ENCODE peak calls at places on chromosomes 12 and 14, in six cellular contexts. Y is neuronal stem cell, Z is mesendoderm, I is mesenchymal stem cell, R is H1, E is trophoblast cell. H is an unnamed sample.

GRCh38 chr14:100526057-100526456 is 61.2 kb downstream of the BEGAIN start:
- DNase-seq in Y (no peak), Z (no peak), I (no peak), R (no peak), E (no peak), H (no peak)

GRCh38 chr14:59037086-59037485 is 151.4 kb upstream of the DAAM1 start:
- DNase-seq in Y (no peak), Z (no peak), I (no peak), R (no peak), E (peak), H (no peak)

GRCh38 chr14:72643317-72643801 is 250.5 kb downstream of the DPF3 start:
- DNase-seq in Y (no peak), Z (peak), I (peak), R (no peak), E (peak), H (peak)

GRCh38 chr14:38310420-38310995 is 54.6 kb upstream of the CLEC14A start:
- DNase-seq in Y (no peak), Z (no peak), I (no peak), R (no peak), E (no peak), H (no peak)

GRCh38 chr12:25906651-25907340 is 51.7 kb upstream of the RASSF8 start:
- DNase-seq in Y (no peak), Z (no peak), I (no peak), R (no peak), E (peak), H (no peak)

GRCh38 chr12:71440393-71441349 is 1.1 kb downstream of the LGR5 start:
- DNase-seq in Y (no peak), Z (peak), I (peak), R (peak), E (peak), H (no peak)

GRCh38 chr14:90295870-90296516 is 35.7 kb downstream of the NRDE2 start:
- DNase-seq in Y (no peak), Z (no peak), I (peak), R (no peak), E (no peak), H (peak)

GRCh38 chr12:111121840-111122239 is 201.5 kb upstream of the MYL2 start:
- DNase-seq in Y (no peak), Z (peak), I (no peak), R (no peak), E (no peak), H (no peak)

GRCh38 chr12:113961921-113962710 is 4.0 kb downstream of the RBM19 start:
- DNase-seq in Y (no peak), Z (no peak), I (peak), R (no peak), E (peak), H (peak)

GRCh38 chr12:116376354-116377193 is 99.1 kb upstream of the MED13L start:
- DNase-seq in Y (no peak), Z (peak), I (peak), R (no peak), E (peak), H (peak)

GRCh38 chr12:105933671-105934665 is 204.8 kb downstream of the NUAK1 start:
- DNase-seq in Y (no peak), Z (no peak), I (peak), R (no peak), E (peak), H (peak)

GRCh38 chr14:90839889-90840266 is 23.6 kb upstream of the TTC7B start:
- DNase-seq in Y (no peak), Z (no peak), I (no peak), R (peak), E (no peak), H (no peak)

GRCh38 chr14:63438065-63438757 is 105.0 kb downstream of the PPP2R5E start:
- DNase-seq in Y (no peak), Z (peak), I (peak), R (no peak), E (peak), H (peak)

GRCh38 chr14:48943913-48944312 is 642.3 kb downstream of the RPS29 start:
- DNase-seq in Y (no peak), Z (no peak), I (no peak), R (no peak), E (no peak), H (no peak)

GRCh38 chr12:122955151-122955550 is 11.1 kb downstream of the ABCB9 start:
- DNase-seq in Y (no peak), Z (no peak), I (no peak), R (no peak), E (no peak), H (no peak)

GRCh38 chr12:91974541-91974940 is 171.1 kb downstream of the BTG1 start:
- DNase-seq in Y (no peak), Z (no peak), I (no peak), R (no peak), E (peak), H (peak)

GRCh38 chr14:29821665-29822429 is 105.8 kb downstream of the PRKD1 start:
- DNase-seq in Y (no peak), Z (no peak), I (peak), R (no peak), E (no peak), H (no peak)

GRCh38 chr12:31122481-31122880 is 48.8 kb downstream of the DDX11 start:
- DNase-seq in Y (no peak), Z (no peak), I (no peak), R (no peak), E (no peak), H (no peak)

GRCh38 chr14:76205708-76206107 is 54.0 kb downstream of the GPATCH2L start:
- DNase-seq in Y (no peak), Z (no peak), I (no peak), R (no peak), E (no peak), H (no peak)

GRCh38 chr12:62481843-62482540 is 15.4 kb downstream of the MON2 start:
- DNase-seq in Y (no peak), Z (no peak), I (no peak), R (no peak), E (no peak), H (no peak)

GRCh38 chr14:58752782-58753181 is 115.0 kb downstream of the DACT1 start:
- DNase-seq in Y (no peak), Z (no peak), I (no peak), R (no peak), E (peak), H (no peak)

GRCh38 chr12:125181107-125181506 is 115.9 kb downstream of the AACS start:
- DNase-seq in Y (no peak), Z (no peak), I (no peak), R (no peak), E (no peak), H (no peak)

GRCh38 chr14:87873741-87874140 is 119.2 kb downstream of the GALC start:
- DNase-seq in Y (no peak), Z (no peak), I (no peak), R (no peak), E (no peak), H (no peak)

GRCh38 chr14:67602071-67602470 is 2.0 kb upstream of the PIGH start:
- DNase-seq in Y (no peak), Z (peak), I (no peak), R (no peak), E (no peak), H (no peak)

GRCh38 chr14:20302042-20302761 is 3.5 kb downstream of the TTC5 start:
- DNase-seq in Y (no peak), Z (peak), I (peak), R (no peak), E (no peak), H (peak)

GRCh38 chr14:23058654-23059504 is 1.6 kb upstream of the CDH24 start:
- DNase-seq in Y (no peak), Z (no peak), I (no peak), R (no peak), E (no peak), H (no peak)

GRCh38 chr14:88204221-88204620 is 118.8 kb downstream of the KCNK10 start:
- DNase-seq in Y (no peak), Z (peak), I (no peak), R (no peak), E (no peak), H (no peak)

GRCh38 chr14:49950275-49951250 is 57.7 kb downstream of the ARF6 start:
- DNase-seq in Y (no peak), Z (no peak), I (no peak), R (no peak), E (no peak), H (no peak)

GRCh38 chr14:100402631-100403030 is 79.5 kb downstream of the SLC25A47 start:
- DNase-seq in Y (no peak), Z (no peak), I (no peak), R (no peak), E (no peak), H (no peak)

GRCh38 chr12:97464241-97465011 is 1.8 kb downstream of the RMST start:
- DNase-seq in Y (peak), Z (peak), I (no peak), R (peak), E (no peak), H (no peak)

GRCh38 chr12:96171905-96172304 is 22.3 kb upstream of the ELK3 start:
- DNase-seq in Y (no peak), Z (no peak), I (no peak), R (no peak), E (no peak), H (no peak)

GRCh38 chr12:19848426-19848825 is 409.1 kb downstream of the AEBP2 start:
- DNase-seq in Y (no peak), Z (no peak), I (peak), R (no peak), E (no peak), H (no peak)

GRCh38 chr12:127284870-127285431 is 982.0 kb upstream of the TMEM132C start:
- DNase-seq in Y (no peak), Z (no peak), I (peak), R (no peak), E (no peak), H (peak)

GRCh38 chr14:79809849-79810612 is 401.3 kb downstream of the DIO2 start:
- DNase-seq in Y (peak), Z (peak), I (peak), R (no peak), E (peak), H (peak)

GRCh38 chr12:6768385-6769002 is 2.3 kb downstream of the PTMS start:
- DNase-seq in Y (no peak), Z (no peak), I (peak), R (no peak), E (no peak), H (peak)

GRCh38 chr12:115023279-115023678 is 339.3 kb upstream of the TBX3 start:
- DNase-seq in Y (no peak), Z (no peak), I (no peak), R (no peak), E (no peak), H (peak)

GRCh38 chr12:33427071-33427470 is 12.5 kb downstream of the SYT10 start:
- DNase-seq in Y (no peak), Z (peak), I (no peak), R (no peak), E (peak), H (no peak)

GRCh38 chr12:34396861-34397590 is 374.7 kb downstream of the ALG10 start:
- DNase-seq in Y (no peak), Z (no peak), I (no peak), R (peak), E (no peak), H (no peak)

DNA sequence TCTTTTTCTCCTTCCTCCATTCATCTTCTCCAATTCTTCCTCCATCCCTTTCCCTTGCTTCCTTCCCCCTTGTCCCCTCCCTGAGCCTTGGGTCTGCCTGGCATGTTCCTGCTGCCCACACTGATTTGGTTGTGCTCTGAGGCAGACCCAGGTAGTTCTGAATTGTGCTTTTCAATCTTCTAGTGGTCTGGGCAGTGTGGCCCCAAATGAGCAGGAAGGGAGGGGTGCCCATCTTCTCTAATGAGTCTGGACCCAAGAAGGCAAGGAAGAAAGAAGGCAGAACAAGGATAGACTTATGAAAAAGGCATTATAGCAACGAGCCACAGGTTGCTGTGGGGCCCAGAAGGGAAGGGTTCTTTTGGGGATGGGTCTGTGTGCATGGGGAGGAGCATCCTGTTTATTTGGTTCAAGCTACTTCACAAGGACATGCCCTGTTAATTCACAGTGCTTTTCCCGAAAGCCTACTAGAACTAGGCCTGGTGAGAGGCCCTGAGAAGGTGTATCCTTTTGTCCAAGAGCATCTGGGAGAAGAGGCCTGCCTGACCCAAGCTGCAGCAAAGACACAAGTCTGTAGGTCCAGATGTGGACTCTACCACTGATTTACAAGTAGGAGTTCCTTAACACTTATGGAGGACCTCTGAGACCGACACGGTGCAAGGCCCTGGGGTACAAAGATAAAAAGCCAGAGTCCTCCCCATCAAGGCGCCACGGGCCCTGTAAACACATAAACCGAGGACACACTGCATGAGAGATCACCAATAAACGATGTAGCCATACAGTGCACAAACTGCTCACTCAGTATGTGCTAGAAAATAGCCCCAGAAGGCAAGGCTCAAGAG is 1.2 kb upstream of the SUSD6 start:
- DNase-seq in Y (no peak), Z (no peak), I (no peak), R (no peak), E (no peak), H (no peak)
- H3K4me3 ChIP-seq in Y (peak), Z (no peak), I (peak), R (peak), E (peak), H (peak)

GRCh38 chr14:37172024-37172869 is at the start of gene SLC25A21:
- DNase-seq in Y (peak), Z (peak), I (peak), R (peak), E (peak), H (peak)
- H2BK5ac ChIP-seq in Y (peak), Z (peak), I (peak), R (peak), E (peak), H (peak)

GRCh38 chr12:51863921-51864700 is 15.6 kb upstream of the FIGNL2 start:
- DNase-seq in Y (peak), Z (peak), I (peak), R (peak), E (no peak), H (no peak)

GRCh38 chr12:51865757-51866270 is 17.3 kb upstream of the FIGNL2 start:
- DNase-seq in Y (no peak), Z (peak), I (no peak), R (no peak), E (no peak), H (no peak)

GRCh38 chr12:51865470-51865745 is 16.9 kb upstream of the FIGNL2 start:
- DNase-seq in Y (no peak), Z (no peak), I (no peak), R (no peak), E (no peak), H (no peak)

GRCh38 chr12:51866324-51866723 is 17.8 kb upstream of the FIGNL2 start:
- DNase-seq in Y (no peak), Z (no peak), I (no peak), R (no peak), E (no peak), H (no peak)

GRCh38 chr12:51864701-51865469 is 16.4 kb upstream of the FIGNL2 start:
- DNase-seq in Y (no peak), Z (peak), I (no peak), R (no peak), E (no peak), H (no peak)
- H3K4ac ChIP-seq in Y (no peak), Z (no peak), I (peak), R (no peak), E (peak), H (no peak)

DNA sequence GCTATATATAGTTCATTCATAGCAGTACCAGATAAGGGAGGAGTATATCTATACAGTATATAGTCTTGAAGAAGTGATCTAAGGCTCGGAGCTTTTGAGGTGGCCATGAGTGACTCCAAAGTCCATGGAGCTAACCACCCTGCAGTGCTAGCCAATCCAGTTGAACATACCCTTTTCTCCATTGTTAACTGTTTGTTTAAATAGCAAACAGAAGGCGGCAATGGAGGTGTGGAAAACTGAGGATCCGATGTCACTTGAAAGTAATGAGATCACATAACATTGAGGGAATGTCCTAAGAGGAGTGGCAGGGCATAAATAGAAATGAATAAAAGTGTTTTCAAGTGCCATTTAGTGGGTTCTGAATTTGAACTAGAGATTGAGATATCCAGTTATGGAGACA is 12.4 kb upstream of the SNAPC1 start:
- DNase-seq in Y (no peak), Z (peak), I (peak), R (no peak), E (no peak), H (no peak)
- H3K4me3 ChIP-seq in Y (no peak), Z (no peak), I (peak), R (peak), E (no peak), H (peak)

GRCh38 chr12:49637401-49637800 is 14.0 kb downstream of the PRPF40B start:
- DNase-seq in Y (no peak), Z (peak), I (no peak), R (no peak), E (no peak), H (no peak)
- H2BK5ac ChIP-seq in Y (no peak), Z (peak), I (no peak), R (peak), E (no peak), H (no peak)

DNA sequence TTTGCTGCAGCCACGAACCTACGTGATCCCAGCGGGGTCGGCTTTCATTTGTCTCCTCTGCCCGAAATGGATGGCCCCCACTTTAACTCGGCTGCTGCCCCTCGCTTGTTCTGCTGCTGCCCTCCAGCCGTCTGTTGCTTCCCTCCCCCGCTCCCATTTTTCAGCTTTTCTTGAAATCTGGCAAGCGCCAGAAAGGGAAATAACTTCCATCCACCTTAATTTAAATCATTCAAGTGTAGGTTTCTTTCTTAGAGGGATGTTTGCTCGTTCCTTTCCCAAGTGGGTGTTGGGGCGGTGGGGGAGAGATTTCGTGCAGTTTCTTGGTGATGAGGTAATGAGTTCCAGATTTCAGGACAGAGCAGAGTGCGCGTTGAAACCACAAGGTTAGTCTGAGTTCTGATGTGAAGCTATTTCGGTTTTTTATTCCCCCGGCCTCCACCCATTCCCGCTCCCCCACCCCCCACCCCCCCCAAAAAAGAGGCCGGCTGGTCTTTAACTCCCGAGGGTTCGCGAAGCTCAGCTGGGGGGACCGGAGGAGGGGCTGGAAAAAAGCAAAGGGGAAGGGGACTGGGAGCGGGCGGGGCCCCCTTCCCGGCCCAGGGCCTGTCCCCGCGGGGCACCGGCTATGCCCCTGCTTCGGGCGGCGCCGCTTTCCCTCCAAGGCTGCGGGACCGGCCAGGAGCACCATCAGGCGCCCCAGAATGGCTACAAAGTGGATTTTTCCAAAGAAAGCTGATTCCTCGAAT is 2.2 kb upstream of the ZFP36L1 start:
- DNase-seq in Y (no peak), Z (peak), I (peak), R (no peak), E (peak), H (peak)
- H3K4ac ChIP-seq in Y (no peak), Z (peak), I (peak), R (peak), E (peak), H (peak)

GRCh38 chr12:53987748-53988147 is 2.8 kb downstream of the HOXC10 start:
- DNase-seq in Y (no peak), Z (no peak), I (no peak), R (no peak), E (no peak), H (no peak)
- H3K4me3 ChIP-seq in Y (no peak), Z (no peak), I (peak), R (no peak), E (no peak), H (no peak)

GRCh38 chr12:57844725-57845477 is 1.6 kb downstream of the CTDSP2 start:
- DNase-seq in Y (no peak), Z (peak), I (peak), R (no peak), E (peak), H (peak)

GRCh38 chr12:57845478-57846284 is 848 bp downstream of the CTDSP2 start:
- DNase-seq in Y (no peak), Z (peak), I (peak), R (peak), E (peak), H (no peak)

GRCh38 chr12:57848208-57848607 is 1.7 kb upstream of the CTDSP2 start:
- DNase-seq in Y (no peak), Z (no peak), I (no peak), R (no peak), E (no peak), H (no peak)

GRCh38 chr12:57846285-57846576 is 298 bp downstream of the CTDSP2 start:
- DNase-seq in Y (no peak), Z (peak), I (no peak), R (no peak), E (no peak), H (no peak)

DNA sequence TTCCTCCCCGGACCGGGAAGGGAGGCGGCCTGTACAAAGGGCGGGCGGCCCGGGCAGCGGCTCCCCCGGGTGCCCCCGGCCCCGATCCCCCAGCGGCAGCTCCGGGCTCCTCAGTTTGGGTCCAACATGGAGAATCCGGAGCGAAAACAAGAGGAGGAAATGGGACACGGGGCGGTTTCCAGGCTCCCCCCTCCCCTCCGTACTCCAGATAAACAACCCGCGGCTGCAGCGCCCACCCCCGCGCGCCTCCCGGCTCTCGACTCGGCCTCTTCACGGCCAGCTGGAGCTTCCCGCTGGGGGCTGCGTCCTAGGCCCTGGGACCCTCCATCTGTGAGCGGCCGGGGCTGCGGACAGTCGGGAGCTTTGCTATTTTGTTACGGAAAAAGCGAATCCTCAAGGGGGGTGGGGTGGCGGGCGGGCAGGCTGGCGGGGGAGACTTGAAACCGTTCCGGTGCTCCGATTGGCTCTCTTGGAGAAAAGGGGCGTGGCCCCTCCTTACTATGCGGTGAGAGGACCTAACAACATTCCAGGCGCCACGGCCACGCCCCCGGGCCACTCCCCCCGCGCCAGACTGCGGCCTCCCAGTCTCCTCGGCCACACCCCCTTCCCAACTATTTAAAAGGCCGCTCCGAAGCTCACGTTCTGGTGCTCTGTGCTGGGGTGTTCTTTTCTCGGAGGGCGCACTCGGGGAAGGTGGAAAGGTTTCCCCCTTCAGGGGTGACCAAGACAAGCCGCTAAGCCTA is at the start of gene CTDSP2:
- DNase-seq in Y (peak), Z (peak), I (peak), R (peak), E (peak), H (peak)
- H2BK5ac ChIP-seq in Y (peak), Z (peak), I (peak), R (peak), E (peak), H (peak)